ENCODE peak calls at places on chromosomes 12 and 14, in nine cellular contexts. L is fibroblast of lung, J is ascending aorta, R is astrocyte of the cerebellum, Z is body of pancreas, H is left ventricle myocardium inferior, A is A549, F is fibroblast of pulmonary artery, P is lower lobe of right lung. D is an unnamed sample.

GRCh38 chr12:9244894-9245293 is 36.7 kb upstream of the PZP start:
- DNase-seq in R (no peak), Z (peak; percentile 50), L (peak; percentile 3), A (peak; percentile 4), F (no peak), H (no peak), J (no peak), P (no peak), D (no peak)

GRCh38 chr14:100828448-100828834 is 2.5 kb downstream of the MEG3 start:
- DNase-seq in L (no peak), J (no peak), P (no peak), Z (no peak), R (no peak), A (no peak), F (no peak), H (no peak), D (no peak)

GRCh38 chr14:88168498-88169165 is 154.4 kb downstream of the KCNK10 start:
- DNase-seq in P (no peak), Z (peak; percentile 48), L (peak; percentile 6), R (no peak), A (peak; percentile 55), F (peak; percentile 63), J (no peak), H (no peak), D (no peak)

GRCh38 chr12:48567731-48568130 is 2.1 kb downstream of the LALBA start:
- DNase-seq in P (no peak), A (no peak), J (no peak), R (no peak), Z (no peak), H (no peak), L (no peak), F (no peak), D (no peak)

GRCh38 chr12:85277900-85278597 is 2.0 kb upstream of the ALX1 start:
- DNase-seq in P (peak; percentile 24), L (peak; percentile 0), Z (peak; percentile 13), F (no peak), J (no peak), H (no peak), R (no peak), A (no peak), D (no peak)

GRCh38 chr14:88625671-88626070 is 62.8 kb downstream of the ZC3H14 start:
- DNase-seq in L (no peak), A (no peak), J (no peak), Z (no peak), R (no peak), H (no peak), F (no peak), P (no peak), D (no peak)

GRCh38 chr12:124123432-124124015 is 150.5 kb downstream of the ZNF664 start:
- DNase-seq in Z (no peak), H (no peak), F (no peak), A (no peak), L (no peak), P (no peak), J (no peak), R (no peak), D (no peak)

GRCh38 chr14:64844993-64845536 is 34.6 kb downstream of the SPTB start:
- DNase-seq in A (no peak), P (no peak), R (no peak), J (no peak), L (no peak), H (no peak), Z (no peak), F (no peak), D (no peak)

GRCh38 chr14:94317259-94317658 is 5.9 kb downstream of the SERPINA6 start:
- DNase-seq in R (no peak), F (peak; percentile 52), P (no peak), H (peak; percentile 31), J (no peak), A (no peak), Z (peak; percentile 24), L (no peak), D (no peak)

GRCh38 chr12:14841761-14842160 is 1.6 kb downstream of the ART4 start:
- DNase-seq in Z (peak; percentile 80), H (peak; percentile 56), A (peak; percentile 70), L (peak; percentile 78), P (no peak), R (no peak), J (peak; percentile 91), F (peak; percentile 83), D (no peak)

GRCh38 chr14:79378020-79378419 is 833.3 kb downstream of the DIO2 start:
- DNase-seq in J (no peak), L (no peak), H (no peak), R (no peak), Z (no peak), F (no peak), A (no peak), P (no peak), D (no peak)

GRCh38 chr12:113861708-113862312 is 104.3 kb downstream of the RBM19 start:
- DNase-seq in Z (no peak), L (peak; percentile 36), R (no peak), P (no peak), A (no peak), H (no peak), F (no peak), J (no peak), D (no peak)

GRCh38 chr12:113860059-113860820 is 105.9 kb downstream of the RBM19 start:
- DNase-seq in A (no peak), P (no peak), H (no peak), J (no peak), L (no peak), R (no peak), Z (no peak), F (no peak), D (no peak)

GRCh38 chr12:113860950-113861349 is 105.2 kb downstream of the RBM19 start:
- DNase-seq in Z (no peak), L (peak; percentile 96), J (no peak), P (no peak), H (no peak), R (peak; percentile 62), A (peak; percentile 71), F (peak; percentile 97), D (no peak)

GRCh38 chr12:113863455-113863845 is 102.7 kb downstream of the RBM19 start:
- DNase-seq in L (peak; percentile 70), J (no peak), H (no peak), Z (no peak), F (peak; percentile 73), P (no peak), R (no peak), A (peak; percentile 28), D (no peak)

DNA sequence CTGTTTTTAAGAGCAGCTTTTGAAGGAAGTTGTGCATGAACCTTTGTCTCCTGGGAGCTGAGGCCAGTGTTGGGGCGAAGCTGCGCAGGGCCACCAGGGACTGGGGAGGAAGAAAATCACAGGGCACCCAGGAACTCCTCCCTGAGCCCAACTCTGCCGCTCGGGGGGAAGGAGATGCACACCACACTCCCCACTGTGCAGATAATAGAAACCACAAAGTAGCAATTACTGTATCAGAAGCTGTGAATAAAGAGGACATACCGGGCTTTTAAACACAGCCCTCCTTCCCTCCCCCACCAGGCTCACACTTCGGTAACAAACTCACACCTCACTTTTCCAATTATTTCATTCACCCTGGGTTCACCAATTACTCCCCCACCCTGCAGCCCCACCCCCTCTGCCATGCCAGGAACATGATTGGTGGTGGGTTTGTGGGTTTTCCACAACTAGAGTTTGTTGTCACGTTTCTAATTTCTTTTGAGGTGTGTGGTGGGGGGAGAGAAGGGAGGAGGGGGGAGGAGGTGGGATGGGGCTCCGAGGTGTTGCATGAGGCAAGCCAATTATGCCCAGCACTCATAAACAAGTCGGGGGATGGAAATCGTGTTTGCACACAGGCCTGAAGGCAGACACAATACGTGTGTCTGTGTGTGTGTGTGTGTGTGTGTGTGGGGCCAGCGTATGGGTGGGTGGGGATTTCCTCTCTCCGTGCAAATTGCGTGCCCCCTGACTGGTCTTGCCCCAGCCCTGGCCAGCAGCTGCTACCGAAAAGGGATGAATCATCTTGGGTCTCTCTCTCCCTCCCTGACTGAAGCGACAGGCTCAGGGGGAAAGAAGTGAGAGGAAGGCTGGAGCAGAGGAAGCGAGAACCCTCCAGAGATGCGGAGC is 103.3 kb downstream of the RBM19 start:
- DNase-seq in A (peak; percentile 20), J (no peak), Z (no peak), F (peak; percentile 95), R (peak; percentile 29), P (no peak), L (peak; percentile 94), H (no peak), D (no peak)
- H3K4me3 ChIP-seq in A (no peak overlapping the region), J (no peak overlapping the region), Z (no peak overlapping the region), F (peak overlapping the region; percentile 24), R (no peak overlapping the region), P (no peak overlapping the region), L (no peak overlapping the region), H (no peak overlapping the region), D (no peak overlapping the region)

GRCh38 chr12:114166360-114166759 is 200.2 kb upstream of the RBM19 start:
- DNase-seq in A (peak; percentile 49), L (peak; percentile 10), P (no peak), J (no peak), R (no peak), F (peak; percentile 68), H (no peak), Z (no peak), D (peak; percentile 3)
- TF ChIP-seq CTCF in A (peak; percentile 29), L (peak; percentile 79), P (peak; percentile 54), J (peak; percentile 52), R (no peak), F (peak; percentile 64), H (peak; percentile 77), Z (peak; percentile 29), D (peak; percentile 68)

DNA sequence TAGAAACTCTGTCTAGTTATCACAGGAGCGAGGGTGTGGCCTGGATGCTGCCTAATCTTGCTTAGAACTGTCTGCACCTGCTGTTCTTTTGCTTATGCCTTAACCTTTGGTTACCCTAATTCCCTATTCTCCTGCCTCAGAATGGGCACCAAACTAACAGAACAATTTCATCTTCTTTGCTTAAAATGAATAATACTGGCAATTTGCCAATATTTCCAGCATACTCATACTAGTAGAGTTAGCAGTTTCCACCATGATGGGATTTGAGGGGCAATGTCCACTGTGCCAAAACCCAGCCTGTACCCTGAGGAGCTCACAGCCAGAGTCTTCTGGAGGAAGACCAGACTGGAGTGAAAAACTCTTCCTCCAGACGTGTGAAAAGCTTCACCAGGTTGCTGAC is 136.4 kb downstream of the RPS29 start:
- DNase-seq in P (no peak), R (no peak), J (no peak), F (no peak), Z (no peak), H (no peak), A (no peak), L (no peak), D (no peak)
- H3K4me3 ChIP-seq in P (no peak overlapping the region), R (no peak overlapping the region), J (no peak overlapping the region), F (no peak overlapping the region), Z (no peak overlapping the region), H (no peak overlapping the region), A (no peak overlapping the region), L (no peak overlapping the region), D (no peak overlapping the region)

DNA sequence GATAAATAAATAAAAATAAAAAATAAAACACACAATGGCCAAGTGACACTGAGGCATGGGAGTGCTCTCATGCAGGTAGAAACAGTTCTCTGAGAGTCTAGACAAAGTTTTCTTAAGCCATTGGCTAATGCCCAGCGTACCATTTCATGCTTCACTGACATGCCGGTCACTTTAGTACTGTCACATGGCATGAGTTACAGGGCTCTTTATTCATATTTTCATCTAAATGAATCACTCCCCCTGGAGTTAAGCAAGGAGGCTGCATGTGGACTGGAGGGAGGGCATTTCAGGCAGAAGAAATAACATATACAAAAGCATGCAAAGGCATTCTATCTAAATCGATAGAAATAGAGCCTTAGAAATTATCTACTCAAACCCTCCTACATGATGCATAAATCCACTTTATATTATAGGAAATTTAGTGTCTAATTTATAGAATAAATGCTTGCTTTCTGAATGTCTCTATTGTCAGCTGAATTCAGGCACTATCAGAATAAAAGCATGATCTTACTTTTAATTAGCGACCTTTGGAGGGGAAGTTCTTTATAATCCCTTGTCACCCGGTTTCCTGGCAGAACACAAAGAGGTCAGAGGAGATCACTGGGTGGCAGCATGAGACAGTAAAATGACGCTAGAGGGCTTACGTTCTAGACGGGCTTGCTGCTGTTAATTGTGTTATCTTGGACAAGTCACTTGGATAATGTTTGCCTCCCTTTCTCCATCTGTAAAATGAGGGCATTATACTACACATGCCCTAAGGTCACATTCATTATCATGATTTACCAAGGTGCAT is 17.5 kb downstream of the DYRK4 start:
- DNase-seq in H (no peak), Z (no peak), F (peak; percentile 23), R (no peak), P (no peak), A (peak; percentile 35), J (no peak), L (no peak), D (no peak)
- TF ChIP-seq CTCF in H (peak; percentile 22), Z (no peak), F (peak; percentile 5), R (peak; percentile 35), P (peak; percentile 30), A (peak; percentile 30), J (no peak), L (peak; percentile 35), D (peak; percentile 76)

D was measured in LNCaP clone FGC.